ENCODE peak calls at places on chromosomes 16 and 17, in six cellular contexts. L is neural crest cell, M is Peyer's patch, U is brain microvascular endothelial cell, Z is AG09309, P is GM13977. J is an unnamed sample.

GRCh38 chr17:29181226-29181625 is 1.0 kb upstream of the MYO18A start:
- DNase-seq in L (no peak), M (no peak), U (no peak), Z (no peak), P (no peak), J (no peak)

GRCh38 chr17:34384271-34384670 is 21.2 kb upstream of the CCL1 start:
- DNase-seq in L (no peak), M (no peak), U (no peak), Z (no peak), P (no peak), J (no peak)

GRCh38 chr17:42087736-42088705 is 10.3 kb downstream of the ZNF385C start:
- DNase-seq in L (no peak), M (no peak), U (no peak), Z (no peak), P (no peak), J (no peak)

GRCh38 chr16:87363771-87364476 is 19.7 kb downstream of the FBXO31 start:
- DNase-seq in L (no peak), M (no peak), U (no peak), Z (no peak), P (no peak), J (no peak)

GRCh38 chr17:57985675-57985974 is 2.4 kb downstream of the VEZF1 start:
- DNase-seq in L (no peak), M (no peak), U (no peak), Z (no peak), P (no peak), J (no peak)

GRCh38 chr16:49189286-49189685 is 92.4 kb downstream of the CBLN1 start:
- DNase-seq in L (no peak), M (no peak), U (peak; percentile 2), Z (no peak), P (no peak), J (no peak)

GRCh38 chr16:67278773-67279295 is 498 bp upstream of the PLEKHG4 start:
- DNase-seq in L (no peak), M (peak; percentile 61), U (no peak), Z (no peak), P (peak; percentile 83), J (peak; percentile 85)

GRCh38 chr17:46193246-46193625 is at the start of gene KANSL1:
- DNase-seq in L (peak; percentile 80), M (peak; percentile 92), U (peak; percentile 68), Z (peak; percentile 83), P (peak; percentile 98), J (peak; percentile 98)

GRCh38 chr17:35726609-35727460 is 4.6 kb upstream of the RASL10B start:
- DNase-seq in L (no peak), M (peak; percentile 75), U (peak; percentile 86), Z (peak; percentile 91), P (no peak), J (no peak)

GRCh38 chr17:1590031-1590746 is 27.6 kb upstream of the PITPNA start:
- DNase-seq in L (no peak), M (peak; percentile 88), U (peak; percentile 83), Z (peak; percentile 45), P (peak; percentile 60), J (peak; percentile 62)

GRCh38 chr17:63700528-63701441 is 860 bp upstream of the LIMD2 start:
- DNase-seq in L (no peak), M (peak; percentile 75), U (peak; percentile 39), Z (no peak), P (peak; percentile 84), J (peak; percentile 85)

GRCh38 chr17:38701504-38702165 is 3.4 kb upstream of the MLLT6 start:
- DNase-seq in L (no peak), M (peak; percentile 64), U (no peak), Z (no peak), P (peak; percentile 79), J (peak; percentile 82)

GRCh38 chr16:58026139-58026704 is 668 bp downstream of the MMP15 start:
- DNase-seq in L (peak; percentile 27), M (no peak), U (peak; percentile 9), Z (no peak), P (no peak), J (peak; percentile 70)

GRCh38 chr17:13320046-13320785 is 281.5 kb downstream of the HS3ST3A1 start:
- DNase-seq in L (no peak), M (no peak), U (no peak), Z (no peak), P (no peak), J (no peak)

GRCh38 chr17:7435676-7436555 is 681 bp downstream of the TMEM102 start:
- DNase-seq in L (no peak), M (peak; percentile 81), U (no peak), Z (no peak), P (no peak), J (peak; percentile 73)
- TF ChIP-seq CTCF in L (no peak), M (peak; percentile 23), U (peak; percentile 22), Z (no peak), P (peak; percentile 44), J (no peak)

GRCh38 chr16:648071-648785 is 937 bp upstream of the WDR90 start:
- DNase-seq in L (no peak), M (peak; percentile 90), U (no peak), Z (no peak), P (peak; percentile 78), J (peak; percentile 83)

GRCh38 chr16:646679-647172 is 2.4 kb upstream of the WDR90 start:
- DNase-seq in L (no peak), M (no peak), U (no peak), Z (no peak), P (no peak), J (no peak)

GRCh38 chr16:649646-650045 is 481 bp downstream of the WDR90 start:
- DNase-seq in L (no peak), M (no peak), U (no peak), Z (no peak), P (no peak), J (no peak)

GRCh38 chr16:647173-647902 is 1.8 kb upstream of the WDR90 start:
- DNase-seq in L (no peak), M (no peak), U (no peak), Z (no peak), P (no peak), J (no peak)

GRCh38 chr16:648786-649589 is at the start of gene WDR90:
- DNase-seq in L (peak; percentile 87), M (peak; percentile 98), U (peak; percentile 69), Z (peak; percentile 57), P (peak; percentile 99), J (peak; percentile 99)
- TF ChIP-seq CTCF in L (no peak), M (no peak), U (no peak), Z (no peak), P (no peak), J (no peak)

GRCh38 chr16:9138731-9139501 is 47.5 kb downstream of the HAPSTR1 start:
- DNase-seq in L (peak; percentile 82), M (peak; percentile 85), U (peak; percentile 55), Z (no peak), P (peak; percentile 61), J (peak; percentile 61)
- TF ChIP-seq CTCF in L (peak; percentile 89), M (peak; percentile 72), U (peak; percentile 99), Z (peak; percentile 98), P (peak; percentile 94), J (peak; percentile 92)

GRCh38 chr17:81170727-81171494 is 4.9 kb upstream of the AATK start:
- DNase-seq in L (no peak), M (no peak), U (no peak), Z (no peak), P (no peak), J (no peak)
- TF ChIP-seq CTCF in L (no peak), M (no peak), U (no peak), Z (no peak), P (no peak), J (no peak)

GRCh38 chr16:89169778-89170177 is 1.8 kb upstream of the CDH15 start:
- DNase-seq in L (no peak), M (no peak), U (no peak), Z (no peak), P (no peak), J (no peak)

GRCh38 chr16:89166696-89167424 is 4.7 kb upstream of the CDH15 start:
- DNase-seq in L (no peak), M (no peak), U (no peak), Z (no peak), P (no peak), J (no peak)

GRCh38 chr16:89170346-89171215 is 967 bp upstream of the CDH15 start:
- DNase-seq in L (no peak), M (peak; percentile 77), U (no peak), Z (no peak), P (no peak), J (no peak)

GRCh38 chr16:89167425-89167941 is 4.1 kb upstream of the CDH15 start:
- DNase-seq in L (peak; percentile 100), M (peak; percentile 93), U (peak; percentile 27), Z (peak; percentile 7), P (peak; percentile 90), J (peak; percentile 90)

GRCh38 chr16:89168381-89169189 is 3.0 kb upstream of the CDH15 start:
- DNase-seq in L (no peak), M (no peak), U (no peak), Z (no peak), P (no peak), J (no peak)
- TF ChIP-seq CTCF in L (no peak), M (peak; percentile 21), U (peak; percentile 21), Z (no peak), P (no peak), J (no peak)

GRCh38 chr17:44121206-44121605 is 2.2 kb downstream of the HDAC5 start:
- DNase-seq in L (no peak), M (no peak), U (no peak), Z (no peak), P (no peak), J (no peak)

GRCh38 chr17:44121997-44122824 is 1.2 kb downstream of the HDAC5 start:
- DNase-seq in L (no peak), M (no peak), U (no peak), Z (no peak), P (no peak), J (no peak)

GRCh38 chr17:44122825-44123355 is 551 bp downstream of the HDAC5 start:
- DNase-seq in L (no peak), M (no peak), U (no peak), Z (no peak), P (no peak), J (no peak)

GRCh38 chr17:44124118-44124438 is 637 bp upstream of the HDAC5 start:
- DNase-seq in L (no peak), M (no peak), U (no peak), Z (no peak), P (no peak), J (no peak)

GRCh38 chr17:44123356-44124117 is at the start of gene HDAC5:
- DNase-seq in L (peak; percentile 89), M (peak; percentile 98), U (peak; percentile 93), Z (peak; percentile 69), P (peak; percentile 97), J (peak; percentile 97)
- TF ChIP-seq CTCF in L (peak; percentile 68), M (peak; percentile 58), U (peak; percentile 71), Z (peak; percentile 71), P (peak; percentile 65), J (no peak)

GRCh38 chr17:4895676-4896331 is 3.5 kb upstream of the C17orf107 start:
- DNase-seq in L (no peak), M (no peak), U (no peak), Z (no peak), P (no peak), J (no peak)
- TF ChIP-seq CTCF in L (no peak), M (no peak), U (peak; percentile 34), Z (no peak), P (peak; percentile 5), J (no peak)

GRCh38 chr16:10983175-10983558 is 38.8 kb downstream of the CLEC16A start:
- DNase-seq in L (no peak), M (peak; percentile 67), U (no peak), Z (no peak), P (no peak), J (no peak)
- TF ChIP-seq CTCF in L (no peak), M (peak; percentile 28), U (no peak), Z (no peak), P (peak; percentile 37), J (no peak)